ENCODE peak calls at places on chromosomes 5 and 9, in four cellular contexts. W, S, J and B are unnamed samples. For H3K79me2, the result is how much of the 10 kb centered on the place peaks cover.

GRCh38 chr9:69976165-69976564 is 67.5 kb upstream of the MAMDC2 start:
- DNase-seq in J (no peak), W (peak), S (no peak), B (no peak)

GRCh38 chr9:123217148-123217585 is 51.2 kb downstream of the STRBP start:
- DNase-seq in W (no peak), S (no peak), J (no peak), B (no peak)

GRCh38 chr9:36996677-36997076 is 37.4 kb downstream of the PAX5 start:
- DNase-seq in J (no peak), W (no peak), S (no peak), B (no peak)

GRCh38 chr9:98427491-98427890 is 172.0 kb upstream of the TBC1D2 start:
- DNase-seq in J (no peak), W (no peak), S (no peak), B (no peak)

GRCh38 chr5:15938186-15938585 is 241.4 kb downstream of the MARCHF11 start:
- DNase-seq in W (no peak), J (no peak), S (no peak), B (no peak)

GRCh38 chr5:124927735-124928134 is 181.3 kb upstream of the ZNF608 start:
- DNase-seq in W (no peak), J (no peak), S (no peak), B (no peak)

GRCh38 chr5:120442694-120443093 is 21.4 kb upstream of the PRR16 start:
- DNase-seq in S (no peak), J (no peak), W (no peak), B (no peak)

GRCh38 chr5:139654875-139655491 is 6.8 kb downstream of the CXXC5 start:
- DNase-seq in J (no peak), W (no peak), S (no peak), B (no peak)

GRCh38 chr5:173385832-173386360 is 57.7 kb upstream of the STC2 start:
- DNase-seq in S (no peak), J (no peak), W (no peak), B (no peak)

GRCh38 chr5:179375236-179375685 is 30.0 kb upstream of the ADAMTS2 start:
- DNase-seq in J (no peak), W (no peak), S (no peak), B (peak)

GRCh38 chr9:75962186-75963036 is 71.9 kb downstream of the PCSK5 start:
- DNase-seq in W (no peak), S (no peak), J (no peak), B (no peak)

GRCh38 chr9:15113288-15113687 is 193.7 kb downstream of the TTC39B start:
- DNase-seq in J (no peak), W (no peak), S (no peak), B (no peak)

GRCh38 chr9:128116104-128117083 is 11.1 kb downstream of the PTGES2 start:
- DNase-seq in W (no peak), S (no peak), J (no peak), B (no peak)

DNA sequence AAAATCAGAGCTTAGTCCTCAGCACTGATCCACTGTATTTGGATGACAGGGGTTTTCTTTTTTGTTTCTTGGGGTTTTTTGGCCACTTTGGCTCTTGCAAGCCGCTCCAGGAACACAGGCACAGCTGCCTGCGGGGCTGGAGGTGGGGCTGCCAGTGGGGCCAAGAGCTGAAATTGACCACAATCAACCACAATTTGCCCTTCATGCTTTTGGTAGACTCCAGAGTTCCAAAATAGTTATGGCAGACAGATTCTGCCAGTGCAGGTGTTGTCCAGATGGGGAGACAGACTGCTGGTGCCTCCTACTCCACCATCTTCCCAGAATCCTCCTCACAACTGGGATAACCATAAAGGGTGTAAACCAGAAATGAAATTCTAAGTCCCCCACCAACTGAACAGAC is 36.5 kb downstream of the PLEKHG4B start:
- DNase-seq in J (no peak), W (no peak), S (no peak), B (no peak)
- H3K79me2 ChIP-seq in J (under half), W (under half), S (under half), B (under half)

DNA sequence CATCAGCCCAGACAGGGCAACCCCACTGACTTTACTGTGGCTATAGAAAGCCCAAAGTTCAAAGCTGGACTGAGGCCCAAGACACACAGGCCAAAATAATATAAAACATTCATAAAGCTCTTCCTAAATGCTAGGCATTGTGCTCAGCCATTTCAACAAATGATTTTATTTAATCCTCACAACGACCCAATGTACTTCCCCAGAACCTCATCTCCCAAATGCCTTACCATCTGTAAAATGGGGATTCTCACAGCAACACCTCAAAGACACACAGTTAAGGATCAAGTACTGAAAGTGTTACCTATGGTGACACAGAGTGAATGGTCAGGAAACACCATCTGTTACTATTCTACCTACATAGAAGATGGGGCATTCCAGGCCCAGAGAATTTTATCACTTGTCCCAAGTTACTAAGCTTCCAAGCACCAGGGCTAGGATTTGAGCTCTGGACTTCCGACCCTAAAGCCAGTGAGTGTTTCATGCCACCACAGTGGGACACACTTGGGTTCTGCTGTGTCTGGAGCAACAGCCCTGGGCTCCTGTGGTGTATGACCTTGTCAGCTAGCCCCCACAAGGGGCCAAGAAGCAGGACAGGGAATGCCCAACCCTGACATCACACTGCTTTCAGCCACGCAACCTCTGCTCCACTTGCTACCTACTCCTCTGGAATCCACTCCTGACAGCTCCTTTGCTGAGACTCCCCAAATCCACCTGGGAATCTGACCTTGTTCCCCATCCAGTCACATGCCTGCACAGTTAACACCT is 15.1 kb downstream of the SHB start:
- DNase-seq in S (no peak), J (no peak), W (no peak), B (no peak)
- H3K79me2 ChIP-seq in S (half or more), J (under half), W (half or more), B (under half)

DNA sequence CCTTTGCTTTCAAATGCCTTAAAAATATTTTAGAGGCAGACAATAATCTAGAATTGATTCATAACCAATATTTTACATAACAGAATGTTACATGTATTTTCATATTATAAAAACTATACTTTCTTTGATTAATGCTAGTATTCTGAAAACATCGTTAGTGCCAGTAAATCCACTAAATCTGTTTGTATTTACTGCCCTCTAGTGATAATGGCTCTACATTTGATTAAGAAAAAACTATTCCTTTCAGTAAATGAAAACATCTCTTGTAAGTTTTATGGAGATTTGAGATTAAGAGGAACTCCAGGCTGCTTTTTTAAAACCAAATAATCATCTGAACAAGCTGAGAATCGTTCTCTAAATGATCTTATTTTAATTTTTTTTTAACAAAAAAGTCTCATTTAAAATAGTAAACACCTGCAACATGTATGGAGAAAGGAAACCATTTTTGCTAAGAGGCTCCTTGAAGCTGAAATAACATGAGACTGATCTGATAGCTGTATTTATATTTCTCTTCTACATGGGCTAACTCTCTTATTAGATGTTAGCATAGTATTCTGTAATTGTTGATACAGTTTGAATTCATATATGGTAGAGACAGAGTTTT is 424.7 kb downstream of the RAB3C start:
- DNase-seq in S (no peak), J (peak), W (peak), B (no peak)
- H3K79me2 ChIP-seq in S (under half), J (under half), W (under half), B (under half)

GRCh38 chr9:107711528-107711927 is 222.0 kb upstream of the KLF4 start:
- DNase-seq in J (no peak), S (no peak), W (peak), B (no peak)
- H3K79me2 ChIP-seq in J (under half), S (under half), W (under half), B (under half)

GRCh38 chr5:31238497-31238896 is 45.0 kb downstream of the CDH6 start:
- DNase-seq in W (no peak), J (no peak), S (no peak), B (no peak)
- H3K79me2 ChIP-seq in W (under half), J (under half), S (under half), B (under half)

GRCh38 chr5:128111818-128112448 is 28.4 kb downstream of the SLC12A2 start:
- DNase-seq in J (no peak), W (no peak), S (no peak), B (no peak)

GRCh38 chr5:128105203-128105602 is 21.6 kb downstream of the SLC12A2 start:
- DNase-seq in W (no peak), J (peak), S (no peak), B (no peak)

GRCh38 chr5:128109766-128110165 is 26.2 kb downstream of the SLC12A2 start:
- DNase-seq in J (no peak), S (no peak), W (no peak), B (no peak)

DNA sequence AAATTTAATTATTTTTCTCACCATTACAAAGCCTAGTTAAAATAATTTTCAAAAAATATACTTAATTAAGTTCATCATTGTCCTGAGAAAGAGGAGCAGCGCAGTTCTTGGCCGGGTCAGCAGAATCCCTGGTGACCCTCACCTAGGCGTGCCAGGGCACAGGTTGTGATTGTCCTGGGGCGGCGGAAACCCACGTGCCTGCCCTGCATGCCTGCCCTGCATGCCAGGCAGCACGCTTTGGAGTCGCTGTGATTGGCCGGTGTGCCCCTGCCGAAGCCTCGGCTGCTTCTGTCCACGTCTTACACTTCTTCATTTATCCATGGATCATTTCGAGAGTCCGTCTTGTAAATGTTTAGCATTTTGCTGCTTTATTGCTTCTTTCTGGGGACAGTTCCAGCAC is 25.6 kb downstream of the SLC12A2 start:
- DNase-seq in J (no peak), S (no peak), W (no peak), B (no peak)
- H3K79me2 ChIP-seq in J (under half), S (under half), W (half or more), B (under half)

DNA sequence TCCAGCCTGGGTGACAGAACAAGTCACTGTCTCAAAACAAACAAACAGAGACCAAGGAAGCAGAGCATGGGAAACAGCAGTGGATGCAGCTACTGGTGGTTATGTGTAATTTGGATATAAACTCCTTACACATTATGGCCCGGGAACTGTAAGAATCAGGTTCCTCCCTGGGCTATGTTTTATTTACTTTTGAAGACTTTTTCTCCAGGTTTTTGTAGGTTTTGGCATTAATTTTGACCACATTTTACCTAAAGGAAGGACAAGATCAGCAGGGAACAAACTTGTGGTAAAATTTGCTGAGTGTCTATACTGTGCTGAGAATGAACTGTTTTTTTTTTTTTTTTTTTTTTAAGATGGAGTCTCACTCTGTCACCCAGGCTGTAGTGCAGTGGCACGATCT is 8.4 kb downstream of the KIF2A start:
- DNase-seq in J (no peak), W (no peak), S (no peak), B (no peak)
- H3K79me2 ChIP-seq in J (half or more), W (half or more), S (under half), B (half or more)